ENCODE peak calls at places on chromosomes 12 and 14, in four cellular contexts. One of them, this sample, is unnamed.

GRCh38 chr12:51814311-51815088 is 34.0 kb downstream of the FIGNL2 start:
- DNase-seq in PC-3: peak; percentile 78
- DNase-seq in neural progenitor cell: peak; percentile 92
- DNase-seq in K562: peak; percentile 60
- DNase-seq in this sample: peak; percentile 81

GRCh38 chr12:112182499-112182898 is 57.1 kb downstream of the TRAFD1 start:
- DNase-seq in neural progenitor cell: no peak
- DNase-seq in PC-3: no peak
- DNase-seq in K562: no peak
- DNase-seq in this sample: peak; percentile 6

GRCh38 chr12:111093428-111094142 is 173.2 kb upstream of the MYL2 start:
- DNase-seq in K562: no peak
- DNase-seq in neural progenitor cell: no peak
- DNase-seq in PC-3: no peak
- DNase-seq in this sample: no peak

GRCh38 chr14:26963696-26964095 is 365.9 kb upstream of the NOVA1 start:
- DNase-seq in K562: no peak
- DNase-seq in neural progenitor cell: peak; percentile 9
- DNase-seq in PC-3: peak; percentile 6
- DNase-seq in this sample: peak; percentile 23

GRCh38 chr14:99654235-99655000 is 9.5 kb downstream of the HHIPL1 start:
- DNase-seq in K562: no peak
- DNase-seq in PC-3: no peak
- DNase-seq in neural progenitor cell: peak; percentile 50
- DNase-seq in this sample: peak; percentile 79

GRCh38 chr14:34857689-34858449 is 17.3 kb downstream of the BAZ1A start:
- DNase-seq in neural progenitor cell: no peak
- DNase-seq in K562: no peak
- DNase-seq in PC-3: no peak
- DNase-seq in this sample: no peak

GRCh38 chr14:61699092-61699491 is 3.8 kb downstream of the HIF1A start:
- DNase-seq in K562: no peak
- DNase-seq in PC-3: no peak
- DNase-seq in neural progenitor cell: peak; percentile 17
- DNase-seq in this sample: no peak

GRCh38 chr12:49750027-49750977 is 8.9 kb downstream of the TMBIM6 start:
- DNase-seq in K562: no peak
- DNase-seq in neural progenitor cell: peak; percentile 14
- DNase-seq in PC-3: peak; percentile 12
- DNase-seq in this sample: peak; percentile 55

GRCh38 chr12:111349748-111350520 is 19.0 kb downstream of the PHETA1 start:
- DNase-seq in neural progenitor cell: no peak
- DNase-seq in PC-3: no peak
- DNase-seq in K562: no peak
- DNase-seq in this sample: no peak

GRCh38 chr12:27140478-27140969 is 58.1 kb upstream of the C12orf71 start:
- DNase-seq in neural progenitor cell: no peak
- DNase-seq in PC-3: no peak
- DNase-seq in K562: no peak
- DNase-seq in this sample: no peak

GRCh38 chr12:17302001-17302400 is 696.0 kb upstream of the LMO3 start:
- DNase-seq in neural progenitor cell: no peak
- DNase-seq in K562: no peak
- DNase-seq in PC-3: no peak
- DNase-seq in this sample: no peak

GRCh38 chr12:418432-418831 is 17.0 kb downstream of the CCDC77 start:
- DNase-seq in neural progenitor cell: no peak
- DNase-seq in K562: no peak
- DNase-seq in PC-3: no peak
- DNase-seq in this sample: no peak

GRCh38 chr12:95848575-95849388 is 10.0 kb upstream of the SNRPF start:
- DNase-seq in neural progenitor cell: peak; percentile 49
- DNase-seq in PC-3: peak; percentile 67
- DNase-seq in K562: no peak
- DNase-seq in this sample: peak; percentile 29

GRCh38 chr12:96513681-96514080 is 24.3 kb downstream of the CFAP54 start:
- DNase-seq in K562: no peak
- DNase-seq in PC-3: no peak
- DNase-seq in neural progenitor cell: no peak
- DNase-seq in this sample: peak; percentile 33

GRCh38 chr12:19852100-19852855 is 413.0 kb downstream of the AEBP2 start:
- DNase-seq in neural progenitor cell: no peak
- DNase-seq in PC-3: no peak
- DNase-seq in K562: no peak
- DNase-seq in this sample: no peak

GRCh38 chr12:115597157-115597712 is 680.3 kb downstream of the MED13L start:
- DNase-seq in K562: peak; percentile 28
- DNase-seq in PC-3: peak; percentile 87
- DNase-seq in neural progenitor cell: no peak
- DNase-seq in this sample: peak; percentile 60

GRCh38 chr14:51328089-51328941 is 88.3 kb downstream of the TMX1 start:
- DNase-seq in K562: no peak
- DNase-seq in PC-3: peak; percentile 41
- DNase-seq in neural progenitor cell: no peak
- DNase-seq in this sample: peak; percentile 58

GRCh38 chr12:121801601-121802484 is 2.0 kb upstream of the SETD1B start:
- DNase-seq in K562: no peak
- DNase-seq in neural progenitor cell: peak; percentile 58
- DNase-seq in PC-3: peak; percentile 27
- DNase-seq in this sample: peak; percentile 43

GRCh38 chr14:73198253-73198652 is 39.1 kb upstream of the PAPLN start:
- DNase-seq in neural progenitor cell: no peak
- DNase-seq in K562: no peak
- DNase-seq in PC-3: no peak
- DNase-seq in this sample: no peak
- H3K4me2 ChIP-seq in neural progenitor cell: no peak overlapping the region
- H3K4me2 ChIP-seq in K562: no peak overlapping the region
- H3K4me2 ChIP-seq in PC-3: no peak overlapping the region
- H3K4me2 ChIP-seq in this sample: no peak overlapping the region

DNA sequence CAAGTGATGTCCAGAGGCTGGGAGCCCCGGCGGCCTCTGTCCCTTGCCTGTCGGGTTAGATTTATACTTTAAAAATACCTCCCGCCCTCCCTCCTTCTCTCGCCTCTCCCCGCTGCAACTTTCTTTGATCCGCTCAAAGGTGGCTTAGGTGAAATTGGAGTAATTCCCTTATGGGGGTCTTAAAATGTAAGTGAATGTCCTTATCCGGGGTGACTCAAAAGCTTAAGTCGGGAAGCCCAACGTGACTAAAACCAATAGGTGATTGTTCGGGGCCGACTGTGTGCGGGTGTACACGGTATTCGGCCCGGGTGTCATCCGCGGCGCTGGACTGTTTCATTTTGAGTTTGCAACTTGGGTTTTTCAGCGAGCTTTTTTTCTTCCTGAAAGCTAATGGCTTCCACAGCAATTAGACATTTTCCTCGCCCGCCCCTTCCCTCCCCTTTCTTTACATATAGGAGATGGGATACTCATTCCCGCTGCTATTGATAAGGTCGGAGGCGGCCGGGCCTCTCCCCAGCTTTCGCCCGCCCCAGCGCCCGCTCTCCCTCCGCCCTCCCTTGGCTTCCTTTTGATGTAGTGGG is 2.0 kb upstream of the CCND2 start:
- DNase-seq in K562: no peak
- DNase-seq in neural progenitor cell: peak; percentile 73
- DNase-seq in PC-3: no peak
- DNase-seq in this sample: no peak
- TF ChIP-seq EZH2 in K562: no peak
- TF ChIP-seq EZH2 in neural progenitor cell: peak; percentile 10
- TF ChIP-seq EZH2 in PC-3: peak; percentile 87
- TF ChIP-seq EZH2 in this sample: peak; percentile 100

GRCh38 chr14:68363841-68364711 is 428.8 kb downstream of the ZFP36L1 start:
- DNase-seq in K562: no peak
- DNase-seq in PC-3: no peak
- DNase-seq in neural progenitor cell: peak; percentile 95
- DNase-seq in this sample: peak; percentile 43
- H3K4me2 ChIP-seq in K562: no peak overlapping the region
- H3K4me2 ChIP-seq in PC-3: no peak overlapping the region
- H3K4me2 ChIP-seq in neural progenitor cell: peak overlapping the region; percentile 86
- H3K4me2 ChIP-seq in this sample: no peak overlapping the region

GRCh38 chr12:53737951-53738833 is 10.9 kb upstream of the CALCOCO1 start:
- DNase-seq in K562: peak; percentile 70
- DNase-seq in neural progenitor cell: peak; percentile 62
- DNase-seq in PC-3: no peak
- DNase-seq in this sample: no peak
- TF ChIP-seq EZH2 in K562: no peak
- TF ChIP-seq EZH2 in neural progenitor cell: no peak
- TF ChIP-seq EZH2 in PC-3: no peak
- TF ChIP-seq EZH2 in this sample: peak; percentile 56

GRCh38 chr14:80653951-80654350 is 287.6 kb downstream of the CEP128 start:
- DNase-seq in neural progenitor cell: no peak
- DNase-seq in PC-3: peak; percentile 30
- DNase-seq in K562: no peak
- DNase-seq in this sample: no peak

GRCh38 chr14:80658733-80659132 is 282.8 kb downstream of the CEP128 start:
- DNase-seq in PC-3: no peak
- DNase-seq in neural progenitor cell: peak; percentile 3
- DNase-seq in K562: no peak
- DNase-seq in this sample: no peak

GRCh38 chr14:80663541-80663940 is 278.0 kb downstream of the CEP128 start:
- DNase-seq in K562: no peak
- DNase-seq in neural progenitor cell: no peak
- DNase-seq in PC-3: no peak
- DNase-seq in this sample: no peak

GRCh38 chr14:80658155-80658554 is 283.4 kb downstream of the CEP128 start:
- DNase-seq in K562: no peak
- DNase-seq in PC-3: no peak
- DNase-seq in neural progenitor cell: no peak
- DNase-seq in this sample: no peak
- H3K4me2 ChIP-seq in K562: no peak overlapping the region
- H3K4me2 ChIP-seq in PC-3: no peak overlapping the region
- H3K4me2 ChIP-seq in neural progenitor cell: no peak overlapping the region
- H3K4me2 ChIP-seq in this sample: no peak overlapping the region

GRCh38 chr12:2054091-2055018 is 1.6 kb downstream of the CACNA1C start:
- DNase-seq in neural progenitor cell: peak; percentile 11
- DNase-seq in PC-3: no peak
- DNase-seq in K562: no peak
- DNase-seq in this sample: no peak
- TF ChIP-seq EZH2 in neural progenitor cell: no peak
- TF ChIP-seq EZH2 in PC-3: no peak
- TF ChIP-seq EZH2 in K562: no peak
- TF ChIP-seq EZH2 in this sample: peak; percentile 48

GRCh38 chr12:80936353-80936641 is 1.4 kb downstream of the LIN7A start:
- DNase-seq in PC-3: no peak
- DNase-seq in neural progenitor cell: peak; percentile 68
- DNase-seq in K562: no peak
- DNase-seq in this sample: no peak
- H3K4me2 ChIP-seq in PC-3: peak overlapping the region; percentile 85
- H3K4me2 ChIP-seq in neural progenitor cell: peak overlapping the region; percentile 96
- H3K4me2 ChIP-seq in K562: no peak overlapping the region
- H3K4me2 ChIP-seq in this sample: peak overlapping the region; percentile 49

DNA sequence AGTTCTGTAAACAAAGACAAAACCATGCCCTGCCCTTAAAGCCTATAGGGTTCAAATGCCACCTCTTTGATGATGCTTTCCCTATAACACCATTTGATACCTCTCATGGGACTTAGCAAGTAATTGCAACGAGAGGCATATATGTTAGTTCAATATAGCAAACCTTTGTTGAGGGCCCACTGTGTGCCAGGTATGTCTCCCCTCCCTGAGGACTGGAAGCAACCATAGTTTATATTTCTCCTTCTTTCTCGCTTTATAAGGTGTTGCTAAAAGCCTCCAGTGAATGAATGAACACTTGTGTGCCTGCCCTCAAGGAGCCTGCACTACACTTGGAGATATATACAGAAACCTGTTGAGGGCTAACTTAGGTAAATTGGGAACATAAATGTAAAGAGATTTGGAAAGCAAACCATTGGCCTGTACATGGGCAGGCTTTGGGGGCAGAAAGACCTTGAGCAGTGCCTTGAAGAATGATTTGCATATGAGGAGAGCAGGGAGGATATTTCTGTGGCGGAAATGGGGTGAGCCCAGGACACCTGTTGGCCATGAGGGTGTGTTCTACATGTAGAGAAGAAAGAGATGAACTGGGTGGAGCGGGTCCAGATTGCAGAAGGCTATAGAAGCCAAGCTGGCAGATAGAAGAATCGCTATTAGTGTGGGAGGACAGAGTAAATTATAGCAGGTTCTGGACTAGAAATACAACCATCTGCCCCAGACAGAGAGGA is 1.8 kb upstream of the CKAP4 start:
- DNase-seq in K562: no peak
- DNase-seq in PC-3: no peak
- DNase-seq in neural progenitor cell: no peak
- DNase-seq in this sample: no peak
- TF ChIP-seq EZH2 in K562: no peak
- TF ChIP-seq EZH2 in PC-3: no peak
- TF ChIP-seq EZH2 in neural progenitor cell: no peak
- TF ChIP-seq EZH2 in this sample: no peak

GRCh38 chr12:6533653-6534157 is 612 bp upstream of the GAPDH start:
- DNase-seq in neural progenitor cell: peak; percentile 95
- DNase-seq in K562: peak; percentile 51
- DNase-seq in PC-3: peak; percentile 83
- DNase-seq in this sample: peak; percentile 82
- H3K4me2 ChIP-seq in neural progenitor cell: peak overlapping the region; percentile 99
- H3K4me2 ChIP-seq in K562: peak overlapping the region; percentile 90
- H3K4me2 ChIP-seq in PC-3: peak overlapping the region; percentile 99
- H3K4me2 ChIP-seq in this sample: peak overlapping the region; percentile 90